ENCODE peak calls at places on chromosomes 16 and 17, in seven cellular contexts. One of them, this sample, is unnamed.

GRCh38 chr17:61144876-61145564 is 254.6 kb upstream of the TBX2 start:
- DNase-seq in neural progenitor cell: no peak
- DNase-seq in aorta: no peak
- DNase-seq in neuronal stem cell: no peak
- DNase-seq in OCI-LY7: no peak
- DNase-seq in cardiac muscle cell: peak; percentile 61
- DNase-seq in BJ: no peak
- DNase-seq in this sample: no peak

GRCh38 chr17:4712526-4712925 is 2.1 kb downstream of the ARRB2 start:
- DNase-seq in neural progenitor cell: no peak
- DNase-seq in aorta: peak; percentile 17
- DNase-seq in neuronal stem cell: no peak
- DNase-seq in OCI-LY7: no peak
- DNase-seq in cardiac muscle cell: no peak
- DNase-seq in BJ: no peak
- DNase-seq in this sample: no peak

GRCh38 chr16:23020084-23020483 is 129.2 kb downstream of the USP31 start:
- DNase-seq in neural progenitor cell: no peak
- DNase-seq in aorta: no peak
- DNase-seq in neuronal stem cell: no peak
- DNase-seq in OCI-LY7: no peak
- DNase-seq in cardiac muscle cell: no peak
- DNase-seq in BJ: no peak
- DNase-seq in this sample: no peak

GRCh38 chr17:31414590-31414918 is 23.1 kb downstream of the RAB11FIP4 start:
- DNase-seq in neural progenitor cell: no peak
- DNase-seq in aorta: peak; percentile 63
- DNase-seq in neuronal stem cell: no peak
- DNase-seq in OCI-LY7: no peak
- DNase-seq in cardiac muscle cell: no peak
- DNase-seq in BJ: no peak
- DNase-seq in this sample: peak; percentile 35

GRCh38 chr16:75402821-75403475 is 30.4 kb downstream of the CFDP1 start:
- DNase-seq in neural progenitor cell: peak; percentile 16
- DNase-seq in aorta: no peak
- DNase-seq in neuronal stem cell: no peak
- DNase-seq in OCI-LY7: peak; percentile 42
- DNase-seq in cardiac muscle cell: peak; percentile 69
- DNase-seq in BJ: no peak
- DNase-seq in this sample: no peak

GRCh38 chr17:27600471-27600870 is 30.5 kb upstream of the LGALS9 start:
- DNase-seq in neural progenitor cell: no peak
- DNase-seq in aorta: no peak
- DNase-seq in neuronal stem cell: no peak
- DNase-seq in OCI-LY7: no peak
- DNase-seq in cardiac muscle cell: no peak
- DNase-seq in BJ: peak; percentile 17
- DNase-seq in this sample: no peak

GRCh38 chr17:81996232-81996756 is 18.9 kb downstream of the ASPSCR1 start:
- DNase-seq in neural progenitor cell: no peak
- DNase-seq in aorta: no peak
- DNase-seq in neuronal stem cell: no peak
- DNase-seq in OCI-LY7: no peak
- DNase-seq in cardiac muscle cell: no peak
- DNase-seq in BJ: no peak
- DNase-seq in this sample: peak; percentile 69

GRCh38 chr16:63100082-63100481 is 1063.8 kb upstream of the CDH8 start:
- DNase-seq in neural progenitor cell: peak; percentile 4
- DNase-seq in aorta: no peak
- DNase-seq in neuronal stem cell: no peak
- DNase-seq in OCI-LY7: no peak
- DNase-seq in cardiac muscle cell: no peak
- DNase-seq in BJ: no peak
- DNase-seq in this sample: no peak

GRCh38 chr17:19339341-19339815 is 23.1 kb downstream of the B9D1 start:
- DNase-seq in neural progenitor cell: no peak
- DNase-seq in aorta: no peak
- DNase-seq in neuronal stem cell: no peak
- DNase-seq in OCI-LY7: no peak
- DNase-seq in cardiac muscle cell: no peak
- DNase-seq in BJ: no peak
- DNase-seq in this sample: no peak

GRCh38 chr16:25692307-25692706 is 548 bp downstream of the HS3ST4 start:
- DNase-seq in neural progenitor cell: peak; percentile 66
- DNase-seq in aorta: no peak
- DNase-seq in neuronal stem cell: no peak
- DNase-seq in OCI-LY7: no peak
- DNase-seq in cardiac muscle cell: no peak
- DNase-seq in BJ: no peak
- DNase-seq in this sample: no peak

GRCh38 chr16:25692734-25693508 is 1.2 kb downstream of the HS3ST4 start:
- DNase-seq in neural progenitor cell: peak; percentile 79
- DNase-seq in aorta: no peak
- DNase-seq in neuronal stem cell: peak; percentile 31
- DNase-seq in OCI-LY7: no peak
- DNase-seq in cardiac muscle cell: no peak
- DNase-seq in BJ: no peak
- DNase-seq in this sample: no peak

GRCh38 chr16:25693621-25694020 is 1.9 kb downstream of the HS3ST4 start:
- DNase-seq in neural progenitor cell: peak; percentile 28
- DNase-seq in aorta: no peak
- DNase-seq in neuronal stem cell: no peak
- DNase-seq in OCI-LY7: no peak
- DNase-seq in cardiac muscle cell: no peak
- DNase-seq in BJ: no peak
- DNase-seq in this sample: no peak

GRCh38 chr16:25690563-25691143 is 1.1 kb upstream of the HS3ST4 start:
- DNase-seq in neural progenitor cell: peak; percentile 16
- DNase-seq in aorta: no peak
- DNase-seq in neuronal stem cell: no peak
- DNase-seq in OCI-LY7: no peak
- DNase-seq in cardiac muscle cell: no peak
- DNase-seq in BJ: no peak
- DNase-seq in this sample: no peak

GRCh38 chr16:25691519-25692091 is at the start of gene HS3ST4:
- DNase-seq in neural progenitor cell: peak; percentile 88
- DNase-seq in aorta: no peak
- DNase-seq in neuronal stem cell: peak; percentile 61
- DNase-seq in OCI-LY7: no peak
- DNase-seq in cardiac muscle cell: no peak
- DNase-seq in BJ: no peak
- DNase-seq in this sample: no peak
- H3K4me3 ChIP-seq in neural progenitor cell: peak within 1 kb of the TSS; percentile 96
- H3K4me3 ChIP-seq in aorta: peak within 1 kb of the TSS; percentile 43
- H3K4me3 ChIP-seq in neuronal stem cell: peak within 1 kb of the TSS; percentile 90
- H3K4me3 ChIP-seq in OCI-LY7: no peak within 1 kb of the TSS
- H3K4me3 ChIP-seq in cardiac muscle cell: peak within 1 kb of the TSS; percentile 73
- H3K4me3 ChIP-seq in BJ: no peak within 1 kb of the TSS
- H3K4me3 ChIP-seq in this sample: no peak within 1 kb of the TSS

DNA sequence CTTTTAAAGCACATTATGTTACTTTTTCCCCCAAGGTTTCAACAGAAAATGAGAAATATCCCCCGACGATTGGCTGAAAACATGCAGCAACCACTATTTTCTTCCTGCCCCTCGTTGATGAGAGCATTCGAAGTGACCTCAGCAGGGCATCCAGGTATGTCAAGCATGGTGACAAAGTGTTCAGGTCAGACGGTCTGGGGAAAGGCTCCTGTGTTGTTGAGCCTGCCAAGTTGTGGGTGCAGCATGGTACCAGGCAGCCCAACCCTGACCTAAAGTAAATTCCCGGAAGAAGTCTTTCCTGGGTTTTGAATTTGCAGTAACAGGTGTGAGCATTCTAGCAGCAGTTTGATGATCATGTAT is 51.7 kb upstream of the SEC14L1 start:
- DNase-seq in neural progenitor cell: no peak
- DNase-seq in aorta: no peak
- DNase-seq in neuronal stem cell: no peak
- DNase-seq in OCI-LY7: peak; percentile 48
- DNase-seq in cardiac muscle cell: no peak
- DNase-seq in BJ: no peak
- DNase-seq in this sample: no peak
- H3K4me3 ChIP-seq in neural progenitor cell: peak overlapping the region; percentile 73
- H3K4me3 ChIP-seq in aorta: peak overlapping the region; percentile 72
- H3K4me3 ChIP-seq in neuronal stem cell: peak overlapping the region; percentile 85
- H3K4me3 ChIP-seq in OCI-LY7: peak overlapping the region; percentile 83
- H3K4me3 ChIP-seq in cardiac muscle cell: peak overlapping the region; percentile 67
- H3K4me3 ChIP-seq in BJ: peak overlapping the region; percentile 62
- H3K4me3 ChIP-seq in this sample: peak overlapping the region; percentile 80

GRCh38 chr16:48197294-48197693 is 41.5 kb upstream of the ABCC12 start:
- DNase-seq in neural progenitor cell: no peak
- DNase-seq in aorta: no peak
- DNase-seq in neuronal stem cell: no peak
- DNase-seq in OCI-LY7: no peak
- DNase-seq in cardiac muscle cell: no peak
- DNase-seq in BJ: no peak
- DNase-seq in this sample: no peak
- H3K4me3 ChIP-seq in neural progenitor cell: no peak overlapping the region
- H3K4me3 ChIP-seq in aorta: no peak overlapping the region
- H3K4me3 ChIP-seq in neuronal stem cell: no peak overlapping the region
- H3K4me3 ChIP-seq in OCI-LY7: no peak overlapping the region
- H3K4me3 ChIP-seq in cardiac muscle cell: no peak overlapping the region
- H3K4me3 ChIP-seq in BJ: no peak overlapping the region
- H3K4me3 ChIP-seq in this sample: no peak overlapping the region

GRCh38 chr16:81094771-81095251 is 1.4 kb downstream of the GCSH start:
- DNase-seq in neural progenitor cell: no peak
- DNase-seq in aorta: no peak
- DNase-seq in neuronal stem cell: no peak
- DNase-seq in OCI-LY7: no peak
- DNase-seq in cardiac muscle cell: peak; percentile 47
- DNase-seq in BJ: no peak
- DNase-seq in this sample: no peak
- H3K4me3 ChIP-seq in neural progenitor cell: peak overlapping the region; percentile 78
- H3K4me3 ChIP-seq in aorta: no peak overlapping the region
- H3K4me3 ChIP-seq in neuronal stem cell: no peak overlapping the region
- H3K4me3 ChIP-seq in OCI-LY7: peak overlapping the region; percentile 88
- H3K4me3 ChIP-seq in cardiac muscle cell: peak overlapping the region; percentile 73
- H3K4me3 ChIP-seq in BJ: peak overlapping the region; percentile 80
- H3K4me3 ChIP-seq in this sample: peak overlapping the region; percentile 48

This sample was measured in kidney.